ENCODE peak calls at places on chromosomes 1 and 21, in seven cellular contexts. B, U, Z, E, M, J and Y are unnamed samples.
A peak's percentile ranks its signal among the peaks of the same experiment; 100 is the strongest.

GRCh38 chr1:181503130-181503810 is 20.0 kb downstream of the CACNA1E start:
- DNase-seq in E (no peak), M (no peak), B (no peak), J (no peak), Z (no peak), U (no peak), Y (peak; percentile 1)

GRCh38 chr1:4128616-4129015 is 228.5 kb upstream of the C1orf174 start:
- DNase-seq in J (no peak), M (no peak), E (no peak), Z (no peak), U (no peak), B (no peak), Y (no peak)

GRCh38 chr1:52914463-52914862 is 7.1 kb downstream of the ECHDC2 start:
- DNase-seq in Z (no peak), J (no peak), M (no peak), B (no peak), E (no peak), U (no peak), Y (no peak)

GRCh38 chr1:6038603-6039002 is 7.1 kb upstream of the KCNAB2 start:
- DNase-seq in U (no peak), Z (no peak), B (no peak), M (no peak), E (no peak), J (no peak), Y (no peak)

GRCh38 chr21:34983680-34984086 is 65.4 kb downstream of the RUNX1 start:
- DNase-seq in M (peak; percentile 54), J (peak; percentile 23), U (peak; percentile 81), Z (no peak), E (peak; percentile 46), B (peak; percentile 81), Y (peak; percentile 56)

GRCh38 chr1:8666394-8667167 is 150.9 kb downstream of the RERE start:
- DNase-seq in B (no peak), E (no peak), Z (no peak), U (peak; percentile 36), M (no peak), J (no peak), Y (peak; percentile 67)

GRCh38 chr1:150560011-150560438 is 10.8 kb downstream of the ADAMTSL4 start:
- DNase-seq in Z (peak; percentile 67), B (peak; percentile 90), E (peak; percentile 67), J (no peak), U (peak; percentile 46), M (peak; percentile 75), Y (no peak)

GRCh38 chr1:243970077-243970476 is 81.0 kb upstream of the ZBTB18 start:
- DNase-seq in U (no peak), Z (no peak), J (no peak), B (no peak), M (no peak), E (no peak), Y (no peak)

GRCh38 chr1:55005351-55006140 is 6.8 kb downstream of the BSND start:
- DNase-seq in E (no peak), J (no peak), B (no peak), Z (no peak), U (no peak), M (no peak), Y (no peak)

GRCh38 chr1:65141394-65141793 is 6.6 kb upstream of the AK4 start:
- DNase-seq in U (peak; percentile 46), E (no peak), J (peak; percentile 52), M (no peak), Z (no peak), B (no peak), Y (no peak)

GRCh38 chr1:214990619-214991018 is 91.9 kb upstream of the KCNK2 start:
- DNase-seq in B (no peak), E (no peak), U (peak; percentile 97), Z (no peak), M (no peak), J (peak; percentile 81), Y (peak; percentile 93)

GRCh38 chr21:46058339-46059145 is 39.4 kb upstream of the COL6A2 start:
- DNase-seq in J (no peak), Z (no peak), M (no peak), U (no peak), E (no peak), B (peak; percentile 59), Y (no peak)

GRCh38 chr21:31503939-31504338 is 155.6 kb upstream of the SOD1 start:
- DNase-seq in Z (no peak), U (no peak), E (no peak), B (no peak), J (no peak), M (no peak), Y (no peak)

GRCh38 chr1:167645161-167645560 is 15.1 kb downstream of the RCSD1 start:
- DNase-seq in M (no peak), J (no peak), E (no peak), Z (no peak), U (no peak), B (no peak), Y (no peak)

GRCh38 chr1:239914827-239915231 is 176.9 kb upstream of the FMN2 start:
- DNase-seq in U (peak; percentile 81), Z (no peak), M (no peak), J (peak; percentile 44), E (no peak), B (no peak), Y (peak; percentile 81)

GRCh38 chr1:228283043-228283371 is 75.2 kb downstream of the OBSCN start:
- DNase-seq in E (no peak), B (no peak), M (no peak), U (no peak), J (no peak), Z (no peak), Y (no peak)

GRCh38 chr21:44905725-44906084 is 15.0 kb downstream of the ITGB2 start:
- DNase-seq in E (no peak), U (no peak), M (no peak), Z (no peak), J (no peak), B (no peak), Y (no peak)

GRCh38 chr21:15557925-15558324 is 171.9 kb upstream of the USP25 start:
- DNase-seq in U (no peak), B (no peak), Z (no peak), E (no peak), J (no peak), M (no peak), Y (no peak)

GRCh38 chr1:65255088-65256050 is 54.0 kb upstream of the DNAJC6 start:
- DNase-seq in E (no peak), U (no peak), B (no peak), Z (peak; percentile 77), M (no peak), J (peak; percentile 31), Y (no peak)

GRCh38 chr1:208511242-208511860 is 267.2 kb upstream of the PLXNA2 start:
- DNase-seq in B (no peak), U (peak; percentile 47), J (no peak), Z (no peak), E (no peak), M (no peak), Y (peak; percentile 79)

GRCh38 chr1:100699744-100700143 is 19.8 kb upstream of the VCAM1 start:
- DNase-seq in M (no peak), J (no peak), Z (no peak), E (no peak), B (no peak), U (peak; percentile 67), Y (no peak)

GRCh38 chr1:106603616-106604015 is 452.9 kb upstream of the PRMT6 start:
- DNase-seq in M (no peak), B (no peak), Z (no peak), U (no peak), J (no peak), E (no peak), Y (no peak)

GRCh38 chr21:28144653-28145052 is 848.0 kb downstream of the LTN1 start:
- DNase-seq in J (no peak), E (no peak), B (no peak), Z (no peak), M (no peak), U (no peak), Y (no peak)

GRCh38 chr21:35027558-35028450 is 21.3 kb downstream of the RUNX1 start:
- DNase-seq in Z (no peak), U (no peak), M (no peak), B (peak; percentile 55), E (no peak), J (no peak), Y (no peak)

GRCh38 chr1:196115641-196116040 is 492.6 kb downstream of the KCNT2 start:
- DNase-seq in M (no peak), E (no peak), Z (no peak), U (peak; percentile 67), B (no peak), J (peak; percentile 56), Y (peak; percentile 30)

GRCh38 chr1:67053535-67053784 is 488 bp downstream of the SLC35D1 start:
- DNase-seq in E (no peak), B (no peak), M (peak; percentile 61), Z (no peak), U (peak; percentile 63), J (no peak), Y (peak; percentile 52)

GRCh38 chr1:15538750-15539149 is 12.1 kb downstream of the DNAJC16 start:
- DNase-seq in E (no peak), J (no peak), Z (no peak), U (no peak), M (no peak), B (no peak), Y (no peak)

GRCh38 chr1:111602974-111603373 is 16.6 kb upstream of the RAP1A start:
- DNase-seq in U (no peak), J (no peak), E (no peak), Z (no peak), B (no peak), M (no peak), Y (no peak)

GRCh38 chr1:6361124-6361775 is 32.3 kb downstream of the ACOT7 start:
- DNase-seq in J (no peak), M (no peak), U (no peak), B (no peak), E (no peak), Z (no peak), Y (no peak)

GRCh38 chr1:116325922-116326321 is 47.1 kb upstream of the ATP1A1 start:
- DNase-seq in U (no peak), M (peak; percentile 59), Z (no peak), B (peak; percentile 67), E (peak; percentile 5), J (no peak), Y (no peak)

GRCh38 chr1:44031051-44031899 is at the start of gene SLC6A9:
- DNase-seq in Z (peak; percentile 60), E (peak; percentile 37), J (no peak), B (peak; percentile 83), M (peak; percentile 56), U (peak; percentile 77), Y (peak; percentile 46)